ENCODE peak calls at places on chromosomes 16 and 17, in five cellular contexts. One of them, this sample, is unnamed.

GRCh38 chr16:1002399-1003161 is 21.0 kb downstream of the SOX8 start:
- DNase-seq in HepG2: peak; percentile 49
- DNase-seq in H1: no peak
- DNase-seq in GM12878: no peak
- DNase-seq in K562: peak; percentile 75
- DNase-seq in this sample: peak; percentile 85

GRCh38 chr16:10965440-10966039 is 21.2 kb downstream of the CLEC16A start:
- DNase-seq in H1: no peak
- DNase-seq in GM12878: peak; percentile 92
- DNase-seq in K562: no peak
- DNase-seq in HepG2: no peak
- DNase-seq in this sample: no peak

GRCh38 chr17:82962163-82962720 is 117.2 kb upstream of the METRNL start:
- DNase-seq in GM12878: no peak
- DNase-seq in H1: no peak
- DNase-seq in K562: no peak
- DNase-seq in HepG2: no peak
- DNase-seq in this sample: no peak

GRCh38 chr16:1908081-1908633 is 10.1 kb downstream of the HS3ST6 start:
- DNase-seq in K562: no peak
- DNase-seq in GM12878: no peak
- DNase-seq in H1: no peak
- DNase-seq in HepG2: no peak
- DNase-seq in this sample: no peak

GRCh38 chr17:80030730-80031410 is 4.8 kb downstream of the TBC1D16 start:
- DNase-seq in K562: no peak
- DNase-seq in H1: no peak
- DNase-seq in GM12878: no peak
- DNase-seq in HepG2: no peak
- DNase-seq in this sample: no peak

GRCh38 chr17:83037084-83037950 is 42.1 kb upstream of the METRNL start:
- DNase-seq in H1: no peak
- DNase-seq in K562: no peak
- DNase-seq in GM12878: no peak
- DNase-seq in HepG2: no peak
- DNase-seq in this sample: no peak

GRCh38 chr16:85428168-85428898 is 184.8 kb upstream of the GSE1 start:
- DNase-seq in K562: peak; percentile 57
- DNase-seq in HepG2: no peak
- DNase-seq in GM12878: no peak
- DNase-seq in H1: peak; percentile 84
- DNase-seq in this sample: peak; percentile 38

GRCh38 chr16:19153876-19154275 is 14.2 kb upstream of the SYT17 start:
- DNase-seq in GM12878: no peak
- DNase-seq in H1: no peak
- DNase-seq in HepG2: no peak
- DNase-seq in K562: peak; percentile 45
- DNase-seq in this sample: peak; percentile 77

GRCh38 chr16:89952551-89952950 is 4.0 kb downstream of the DEF8 start:
- DNase-seq in K562: no peak
- DNase-seq in GM12878: no peak
- DNase-seq in HepG2: no peak
- DNase-seq in H1: no peak
- DNase-seq in this sample: no peak

GRCh38 chr17:29857823-29858222 is 72.2 kb downstream of the SSH2 start:
- DNase-seq in H1: no peak
- DNase-seq in GM12878: no peak
- DNase-seq in K562: no peak
- DNase-seq in HepG2: no peak
- DNase-seq in this sample: no peak
- H2AFZ ChIP-seq in H1: no peak overlapping the region
- H2AFZ ChIP-seq in GM12878: no peak overlapping the region
- H2AFZ ChIP-seq in K562: no peak overlapping the region
- H2AFZ ChIP-seq in HepG2: no peak overlapping the region
- H2AFZ ChIP-seq in this sample: no peak overlapping the region

GRCh38 chr16:27928542-27928941 is 135.0 kb downstream of the GSG1L start:
- DNase-seq in H1: no peak
- DNase-seq in GM12878: no peak
- DNase-seq in HepG2: no peak
- DNase-seq in K562: no peak
- DNase-seq in this sample: no peak
- TF ChIP-seq SRF in H1: no peak
- TF ChIP-seq SRF in GM12878: no peak
- TF ChIP-seq SRF in HepG2: no peak
- TF ChIP-seq SRF in K562: no peak
- TF ChIP-seq SRF in this sample: no peak

DNA sequence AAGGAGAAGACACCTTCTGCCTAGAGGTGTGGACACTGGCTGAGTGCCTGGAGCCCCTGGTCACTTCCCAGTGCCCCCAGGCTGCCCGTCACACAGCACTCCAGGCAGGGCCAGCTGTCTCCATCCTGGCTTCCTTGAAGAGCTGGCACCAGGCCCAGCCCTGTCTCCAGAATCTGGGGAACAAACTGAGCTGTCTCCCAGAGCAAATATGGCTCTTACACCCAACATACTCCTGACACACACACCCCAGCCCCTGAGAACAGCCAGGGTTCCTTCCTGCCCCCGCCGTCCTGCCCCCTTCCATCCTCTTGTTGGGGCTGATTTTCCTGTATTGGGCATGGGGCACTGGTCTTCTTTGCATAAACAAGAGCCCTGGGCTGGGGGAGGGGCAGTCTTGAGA is 9.1 kb downstream of the NHERF1 start:
- DNase-seq in HepG2: no peak
- DNase-seq in H1: no peak
- DNase-seq in K562: no peak
- DNase-seq in GM12878: no peak
- DNase-seq in this sample: no peak
- TF ChIP-seq ZNF274 in HepG2: no peak
- TF ChIP-seq ZNF274 in H1: no peak
- TF ChIP-seq ZNF274 in K562: no peak
- TF ChIP-seq ZNF274 in GM12878: no peak
- TF ChIP-seq ZNF274 in this sample: no peak

DNA sequence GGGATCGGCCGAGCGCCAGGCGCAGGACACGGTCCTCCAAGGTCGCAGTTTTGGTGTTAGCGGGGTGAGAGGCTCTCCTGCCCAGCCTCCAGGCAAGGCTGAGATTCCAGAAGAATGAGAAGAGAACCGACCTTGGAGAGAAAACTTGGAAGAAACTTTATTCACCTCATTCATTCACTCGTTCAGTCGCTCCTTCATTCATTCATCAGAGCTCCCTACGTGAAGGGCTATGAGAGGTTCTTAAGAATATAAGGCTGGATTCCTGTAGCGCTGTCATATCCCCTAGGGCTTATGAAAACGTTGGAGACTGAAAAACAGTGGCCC is 991 bp upstream of the MYH10 start:
- DNase-seq in H1: no peak
- DNase-seq in GM12878: no peak
- DNase-seq in HepG2: no peak
- DNase-seq in K562: no peak
- DNase-seq in this sample: peak; percentile 13
- H2AFZ ChIP-seq in H1: peak overlapping the region; percentile 83
- H2AFZ ChIP-seq in GM12878: peak overlapping the region; percentile 90
- H2AFZ ChIP-seq in HepG2: no peak overlapping the region
- H2AFZ ChIP-seq in K562: peak overlapping the region; percentile 96
- H2AFZ ChIP-seq in this sample: peak overlapping the region; percentile 87

GRCh38 chr17:801660-802059 is 19.5 kb downstream of the MRM3 start:
- DNase-seq in HepG2: peak; percentile 75
- DNase-seq in GM12878: no peak
- DNase-seq in K562: no peak
- DNase-seq in H1: no peak
- DNase-seq in this sample: no peak
- TF ChIP-seq SRF in HepG2: no peak
- TF ChIP-seq SRF in GM12878: no peak
- TF ChIP-seq SRF in K562: no peak
- TF ChIP-seq SRF in H1: no peak
- TF ChIP-seq SRF in this sample: no peak